ENCODE peak calls at places on chromosomes 12 and 14, in eight cellular contexts. U, P, M, V, G, D, C and K are unnamed samples.

GRCh38 chr14:36365766-36366165 is 45.3 kb upstream of the MBIP start:
- DNase-seq in U (no peak), P (no peak), M (no peak), V (no peak), G (no peak), D (no peak), C (no peak), K (peak; percentile 22)

GRCh38 chr12:108312885-108313203 is 26.3 kb downstream of the CMKLR1 start:
- DNase-seq in U (peak; percentile 51), P (no peak), M (peak; percentile 74), V (no peak), G (peak; percentile 75), D (no peak), C (no peak), K (no peak)

GRCh38 chr14:91185721-91186120 is 58.8 kb downstream of the GPR68 start:
- DNase-seq in U (no peak), P (no peak), M (no peak), V (no peak), G (no peak), D (no peak), C (no peak), K (no peak)

GRCh38 chr14:99733221-99733550 is 49.1 kb downstream of the CYP46A1 start:
- DNase-seq in U (no peak), P (no peak), M (no peak), V (no peak), G (no peak), D (no peak), C (no peak), K (no peak)

GRCh38 chr14:54621686-54622085 is 54.8 kb downstream of the SAMD4A start:
- DNase-seq in U (no peak), P (no peak), M (no peak), V (no peak), G (no peak), D (no peak), C (no peak), K (no peak)

GRCh38 chr12:108649668-108650067 is 16.0 kb upstream of the SELPLG start:
- DNase-seq in U (no peak), P (no peak), M (no peak), V (peak; percentile 95), G (no peak), D (no peak), C (no peak), K (no peak)

GRCh38 chr14:73381379-73382013 is 76.8 kb downstream of the NUMB start:
- DNase-seq in U (no peak), P (peak; percentile 27), M (no peak), V (no peak), G (no peak), D (no peak), C (no peak), K (no peak)

GRCh38 chr12:50505945-50506344 is 1.2 kb downstream of the DIP2B start:
- DNase-seq in U (no peak), P (peak; percentile 60), M (no peak), V (peak; percentile 14), G (no peak), D (no peak), C (no peak), K (peak; percentile 21)

GRCh38 chr12:34214011-34214410 is 191.7 kb downstream of the ALG10 start:
- DNase-seq in U (no peak), P (no peak), M (no peak), V (no peak), G (no peak), D (no peak), C (no peak), K (no peak)

GRCh38 chr12:50401383-50402155 is 884 bp downstream of the LARP4 start:
- DNase-seq in U (no peak), P (peak; percentile 33), M (no peak), V (peak; percentile 43), G (no peak), D (no peak), C (no peak), K (peak; percentile 30)

GRCh38 chr14:69108358-69108757 is 44.6 kb downstream of the DCAF5 start:
- DNase-seq in U (no peak), P (no peak), M (no peak), V (no peak), G (no peak), D (no peak), C (no peak), K (no peak)

GRCh38 chr14:21102472-21103164 is 1.8 kb downstream of the TMEM253 start:
- DNase-seq in U (no peak), P (peak; percentile 44), M (no peak), V (no peak), G (no peak), D (no peak), C (peak; percentile 15), K (no peak)

GRCh38 chr12:11795910-11796459 is 146.5 kb downstream of the ETV6 start:
- DNase-seq in U (no peak), P (no peak), M (no peak), V (peak; percentile 89), G (no peak), D (no peak), C (no peak), K (no peak)

GRCh38 chr14:104048758-104049496 is 36.6 kb upstream of the ASPG start:
- DNase-seq in U (no peak), P (no peak), M (no peak), V (peak; percentile 17), G (no peak), D (no peak), C (no peak), K (no peak)

GRCh38 chr14:20857630-20858261 is 33.4 kb upstream of the RNASE3 start:
- DNase-seq in U (peak; percentile 53), P (peak; percentile 73), M (peak; percentile 55), V (peak; percentile 49), G (peak; percentile 67), D (peak; percentile 76), C (peak; percentile 54), K (peak; percentile 67)

GRCh38 chr12:120992989-120993388 is 14.6 kb downstream of the HNF1A start:
- DNase-seq in U (no peak), P (no peak), M (no peak), V (no peak), G (no peak), D (no peak), C (no peak), K (no peak)

GRCh38 chr12:39420043-39420442 is 22.9 kb downstream of the KIF21A start:
- DNase-seq in U (no peak), P (no peak), M (no peak), V (no peak), G (no peak), D (no peak), C (no peak), K (no peak)

GRCh38 chr12:101490286-101490920 is 15.3 kb downstream of the SPIC start:
- DNase-seq in U (no peak), P (peak; percentile 61), M (no peak), V (no peak), G (no peak), D (no peak), C (peak; percentile 34), K (peak; percentile 45)
- TF ChIP-seq CTCF in U (peak; percentile 70), P (peak; percentile 83), M (peak; percentile 60), V (no peak), G (peak; percentile 56), D (peak; percentile 52), C (peak; percentile 55), K (peak; percentile 62)

GRCh38 chr12:93032748-93033147 is 103.7 kb upstream of the EEA1 start:
- DNase-seq in U (no peak), P (no peak), M (no peak), V (no peak), G (no peak), D (no peak), C (no peak), K (no peak)

GRCh38 chr12:93025145-93026103 is 96.3 kb upstream of the EEA1 start:
- DNase-seq in U (no peak), P (peak; percentile 40), M (no peak), V (peak; percentile 76), G (no peak), D (no peak), C (peak; percentile 55), K (peak; percentile 70)

GRCh38 chr12:93033948-93034347 is 104.9 kb upstream of the EEA1 start:
- DNase-seq in U (no peak), P (no peak), M (no peak), V (no peak), G (no peak), D (no peak), C (no peak), K (no peak)

GRCh38 chr12:93029091-93029490 is 100.0 kb upstream of the EEA1 start:
- DNase-seq in U (no peak), P (no peak), M (peak; percentile 30), V (no peak), G (peak; percentile 29), D (no peak), C (no peak), K (no peak)

DNA sequence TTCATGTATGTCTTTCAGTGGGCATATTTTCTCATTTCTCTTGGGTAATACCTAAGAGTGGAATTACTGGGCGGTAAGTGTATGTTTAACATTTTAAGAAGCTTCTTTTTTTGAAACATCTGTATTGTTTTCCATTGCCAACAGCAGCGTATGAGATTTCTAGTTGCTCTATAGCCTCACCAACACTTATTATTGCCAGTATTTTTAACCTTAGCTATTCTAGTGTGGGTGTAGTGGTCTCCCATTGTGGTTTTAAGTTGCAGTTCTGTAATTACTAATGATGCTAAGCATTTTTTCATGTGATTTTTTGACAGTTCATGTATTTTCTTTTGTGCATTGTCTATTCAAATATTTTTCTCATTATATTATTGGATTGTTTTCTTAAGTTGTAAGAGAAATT is 101.9 kb upstream of the EEA1 start:
- DNase-seq in U (no peak), P (no peak), M (no peak), V (no peak), G (no peak), D (no peak), C (no peak), K (no peak)
- TF ChIP-seq CTCF in U (no peak), P (no peak), M (no peak), V (no peak), G (no peak), D (no peak), C (no peak), K (no peak)

GRCh38 chr14:97850886-97851285 is 1053.7 kb downstream of the VRK1 start:
- DNase-seq in U (no peak), P (no peak), M (no peak), V (no peak), G (no peak), D (no peak), C (no peak), K (no peak)

GRCh38 chr14:97844042-97844441 is 1046.9 kb downstream of the VRK1 start:
- DNase-seq in U (no peak), P (no peak), M (no peak), V (no peak), G (no peak), D (no peak), C (no peak), K (no peak)

GRCh38 chr14:97846156-97846555 is 1049.0 kb downstream of the VRK1 start:
- DNase-seq in U (no peak), P (no peak), M (no peak), V (no peak), G (no peak), D (no peak), C (no peak), K (no peak)

GRCh38 chr14:97851438-97851995 is 1054.3 kb downstream of the VRK1 start:
- DNase-seq in U (no peak), P (no peak), M (no peak), V (no peak), G (no peak), D (no peak), C (no peak), K (no peak)

GRCh38 chr14:97848351-97848980 is 1051.3 kb downstream of the VRK1 start:
- DNase-seq in U (no peak), P (no peak), M (no peak), V (no peak), G (no peak), D (no peak), C (no peak), K (no peak)
- TF ChIP-seq CTCF in U (no peak), P (no peak), M (no peak), V (no peak), G (no peak), D (no peak), C (no peak), K (no peak)

GRCh38 chr14:51242545-51243490 is 2.8 kb downstream of the TMX1 start:
- DNase-seq in U (no peak), P (peak; percentile 45), M (no peak), V (no peak), G (no peak), D (no peak), C (no peak), K (no peak)
- TF ChIP-seq CTCF in U (no peak), P (peak; percentile 74), M (no peak), V (peak; percentile 13), G (no peak), D (no peak), C (peak; percentile 20), K (peak; percentile 35)